ENCODE peak calls at places on chromosomes 2 and 18, in ten cellular contexts. One of them, this sample, is unnamed.

GRCh38 chr2:189465478-189465877 is 24.2 kb downstream of the WDR75 start:
- DNase-seq in GM20000: no peak
- DNase-seq in neural progenitor cell: no peak
- DNase-seq in hippocampal formation: no peak
- DNase-seq in NCI-H1092 treated with DMSO at 0.1 percent for 48 hours: no peak
- DNase-seq in MG63: no peak
- DNase-seq in AG09309: no peak
- DNase-seq in WERI-Rb-1: no peak
- DNase-seq in small intestine: peak
- DNase-seq in activated CD4-positive, alpha-beta T cell treated with anti-CD3 and anti-CD28 coated beads for 48 hours: no peak
- DNase-seq in this sample: no peak

GRCh38 chr2:42572297-42573081 is 4.1 kb downstream of the MTA3 start:
- DNase-seq in GM20000: no peak
- DNase-seq in neural progenitor cell: no peak
- DNase-seq in hippocampal formation: no peak
- DNase-seq in NCI-H1092 treated with DMSO at 0.1 percent for 48 hours: no peak
- DNase-seq in MG63: no peak
- DNase-seq in AG09309: no peak
- DNase-seq in WERI-Rb-1: no peak
- DNase-seq in small intestine: no peak
- DNase-seq in activated CD4-positive, alpha-beta T cell treated with anti-CD3 and anti-CD28 coated beads for 48 hours: no peak
- DNase-seq in this sample: no peak

GRCh38 chr2:213187833-213188532 is 36.6 kb upstream of the IKZF2 start:
- DNase-seq in GM20000: no peak
- DNase-seq in neural progenitor cell: peak
- DNase-seq in hippocampal formation: no peak
- DNase-seq in NCI-H1092 treated with DMSO at 0.1 percent for 48 hours: no peak
- DNase-seq in MG63: peak
- DNase-seq in AG09309: no peak
- DNase-seq in WERI-Rb-1: no peak
- DNase-seq in small intestine: no peak
- DNase-seq in activated CD4-positive, alpha-beta T cell treated with anti-CD3 and anti-CD28 coated beads for 48 hours: no peak
- DNase-seq in this sample: peak

GRCh38 chr2:31413876-31414550 is 529 bp downstream of the XDH start:
- DNase-seq in GM20000: no peak
- DNase-seq in neural progenitor cell: peak
- DNase-seq in hippocampal formation: no peak
- DNase-seq in NCI-H1092 treated with DMSO at 0.1 percent for 48 hours: peak
- DNase-seq in MG63: no peak
- DNase-seq in AG09309: no peak
- DNase-seq in WERI-Rb-1: no peak
- DNase-seq in small intestine: peak
- DNase-seq in activated CD4-positive, alpha-beta T cell treated with anti-CD3 and anti-CD28 coated beads for 48 hours: no peak
- DNase-seq in this sample: no peak

GRCh38 chr2:42848270-42848669 is 55.9 kb upstream of the HAAO start:
- DNase-seq in GM20000: no peak
- DNase-seq in neural progenitor cell: no peak
- DNase-seq in hippocampal formation: no peak
- DNase-seq in NCI-H1092 treated with DMSO at 0.1 percent for 48 hours: no peak
- DNase-seq in MG63: peak
- DNase-seq in AG09309: no peak
- DNase-seq in WERI-Rb-1: no peak
- DNase-seq in small intestine: no peak
- DNase-seq in activated CD4-positive, alpha-beta T cell treated with anti-CD3 and anti-CD28 coated beads for 48 hours: no peak
- DNase-seq in this sample: no peak

GRCh38 chr2:133422946-133423345 is 145.3 kb downstream of the NCKAP5 start:
- DNase-seq in GM20000: no peak
- DNase-seq in neural progenitor cell: no peak
- DNase-seq in hippocampal formation: no peak
- DNase-seq in NCI-H1092 treated with DMSO at 0.1 percent for 48 hours: no peak
- DNase-seq in MG63: no peak
- DNase-seq in AG09309: peak
- DNase-seq in WERI-Rb-1: no peak
- DNase-seq in small intestine: no peak
- DNase-seq in activated CD4-positive, alpha-beta T cell treated with anti-CD3 and anti-CD28 coated beads for 48 hours: no peak
- DNase-seq in this sample: peak

GRCh38 chr2:99420751-99421299 is 69.0 kb downstream of the REV1 start:
- DNase-seq in GM20000: no peak
- DNase-seq in neural progenitor cell: no peak
- DNase-seq in hippocampal formation: no peak
- DNase-seq in NCI-H1092 treated with DMSO at 0.1 percent for 48 hours: no peak
- DNase-seq in MG63: no peak
- DNase-seq in AG09309: no peak
- DNase-seq in WERI-Rb-1: no peak
- DNase-seq in small intestine: no peak
- DNase-seq in activated CD4-positive, alpha-beta T cell treated with anti-CD3 and anti-CD28 coated beads for 48 hours: no peak
- DNase-seq in this sample: peak

GRCh38 chr2:227783404-227784138 is 30.1 kb upstream of the CCL20 start:
- DNase-seq in GM20000: peak
- DNase-seq in neural progenitor cell: no peak
- DNase-seq in hippocampal formation: peak
- DNase-seq in NCI-H1092 treated with DMSO at 0.1 percent for 48 hours: no peak
- DNase-seq in MG63: no peak
- DNase-seq in AG09309: no peak
- DNase-seq in WERI-Rb-1: no peak
- DNase-seq in small intestine: peak
- DNase-seq in activated CD4-positive, alpha-beta T cell treated with anti-CD3 and anti-CD28 coated beads for 48 hours: no peak
- DNase-seq in this sample: no peak

GRCh38 chr2:166410828-166411472 is 35.2 kb upstream of the SCN9A start:
- DNase-seq in GM20000: no peak
- DNase-seq in neural progenitor cell: no peak
- DNase-seq in hippocampal formation: no peak
- DNase-seq in NCI-H1092 treated with DMSO at 0.1 percent for 48 hours: no peak
- DNase-seq in MG63: peak
- DNase-seq in AG09309: peak
- DNase-seq in WERI-Rb-1: no peak
- DNase-seq in small intestine: no peak
- DNase-seq in activated CD4-positive, alpha-beta T cell treated with anti-CD3 and anti-CD28 coated beads for 48 hours: no peak
- DNase-seq in this sample: peak

GRCh38 chr2:68915345-68915841 is 37.3 kb downstream of the GKN2 start:
- DNase-seq in GM20000: no peak
- DNase-seq in neural progenitor cell: no peak
- DNase-seq in hippocampal formation: no peak
- DNase-seq in NCI-H1092 treated with DMSO at 0.1 percent for 48 hours: no peak
- DNase-seq in MG63: no peak
- DNase-seq in AG09309: no peak
- DNase-seq in WERI-Rb-1: no peak
- DNase-seq in small intestine: no peak
- DNase-seq in activated CD4-positive, alpha-beta T cell treated with anti-CD3 and anti-CD28 coated beads for 48 hours: no peak
- DNase-seq in this sample: no peak

GRCh38 chr2:154443919-154444318 is 254.6 kb upstream of the KCNJ3 start:
- DNase-seq in GM20000: no peak
- DNase-seq in neural progenitor cell: no peak
- DNase-seq in hippocampal formation: no peak
- DNase-seq in NCI-H1092 treated with DMSO at 0.1 percent for 48 hours: no peak
- DNase-seq in MG63: no peak
- DNase-seq in AG09309: no peak
- DNase-seq in WERI-Rb-1: no peak
- DNase-seq in small intestine: no peak
- DNase-seq in activated CD4-positive, alpha-beta T cell treated with anti-CD3 and anti-CD28 coated beads for 48 hours: no peak
- DNase-seq in this sample: no peak

GRCh38 chr18:22277758-22278157 is 108.4 kb downstream of the GATA6 start:
- DNase-seq in GM20000: no peak
- DNase-seq in neural progenitor cell: no peak
- DNase-seq in hippocampal formation: no peak
- DNase-seq in NCI-H1092 treated with DMSO at 0.1 percent for 48 hours: no peak
- DNase-seq in MG63: no peak
- DNase-seq in AG09309: no peak
- DNase-seq in WERI-Rb-1: no peak
- DNase-seq in small intestine: no peak
- DNase-seq in activated CD4-positive, alpha-beta T cell treated with anti-CD3 and anti-CD28 coated beads for 48 hours: no peak
- DNase-seq in this sample: no peak

GRCh38 chr2:174059178-174059874 is 94.2 kb upstream of the SP3 start:
- DNase-seq in GM20000: no peak
- DNase-seq in neural progenitor cell: no peak
- DNase-seq in hippocampal formation: no peak
- DNase-seq in NCI-H1092 treated with DMSO at 0.1 percent for 48 hours: no peak
- DNase-seq in MG63: peak
- DNase-seq in AG09309: no peak
- DNase-seq in WERI-Rb-1: no peak
- DNase-seq in small intestine: no peak
- DNase-seq in activated CD4-positive, alpha-beta T cell treated with anti-CD3 and anti-CD28 coated beads for 48 hours: no peak
- DNase-seq in this sample: peak